ENCODE peak calls at places on chromosomes 3 and 15, in four cellular contexts. V is naive thymus-derived CD8-positive, alpha-beta T cell; H is choroid plexus epithelial cell; N is activated CD4-positive, alpha-beta T cell treated with anti-CD3 and anti-CD28 coated beads, Interleukin-2, amount 10 ng/mL, durations not matched to agents 7 days and 5 days. T is an unnamed sample.

GRCh38 chr15:73598540-73599195 is 34.5 kb downstream of the NPTN start:
- DNase-seq in V (no peak), H (peak; percentile 33), N (no peak), T (no peak)

GRCh38 chr3:170752571-170753155 is 117.3 kb downstream of the RPL22L1 start:
- DNase-seq in V (no peak), H (no peak), N (no peak), T (no peak)

GRCh38 chr3:131608296-131608695 is 105.5 kb upstream of the MRPL3 start:
- DNase-seq in V (no peak), H (no peak), N (no peak), T (no peak)

GRCh38 chr3:12395349-12396012 is 88.8 kb upstream of the TSEN2 start:
- DNase-seq in V (no peak), H (peak; percentile 50), N (peak; percentile 12), T (no peak)

GRCh38 chr15:48963524-48964113 is at the start of gene SHC4:
- DNase-seq in V (no peak), H (peak; percentile 90), N (peak; percentile 30), T (no peak)

GRCh38 chr3:177960014-177960413 is 576.2 kb upstream of the KCNMB2 start:
- DNase-seq in V (no peak), H (peak; percentile 77), N (no peak), T (no peak)

GRCh38 chr3:188807002-188807401 is 364.8 kb upstream of the TPRG1 start:
- DNase-seq in V (no peak), H (peak; percentile 30), N (no peak), T (no peak)

GRCh38 chr15:78996876-78997275 is 52.0 kb upstream of the CTSH start:
- DNase-seq in V (no peak), H (peak; percentile 35), N (no peak), T (no peak)

GRCh38 chr15:45021331-45021730 is 1.7 kb upstream of the SORD start:
- DNase-seq in V (no peak), H (no peak), N (no peak), T (no peak)

GRCh38 chr3:192986399-192986798 is 68.7 kb upstream of the MB21D2 start:
- DNase-seq in V (no peak), H (no peak), N (no peak), T (no peak)

GRCh38 chr3:170356596-170357175 is 829 bp upstream of the SKIL start:
- DNase-seq in V (peak; percentile 54), H (no peak), N (peak; percentile 37), T (peak; percentile 20)

GRCh38 chr3:58635371-58636285 is 30.9 kb downstream of the FAM3D start:
- DNase-seq in V (no peak), H (no peak), N (no peak), T (no peak)

T was measured in esophagus squamous epithelium.